ENCODE peak calls at places on chromosomes 3 and 15, in six cellular contexts. One of them, this sample, is unnamed.

GRCh38 chr3:168288511-168289268 is 193.0 kb upstream of the GOLIM4 start:
- DNase-seq in transverse colon: no peak
- DNase-seq in mesothelial cell of epicardium: no peak
- DNase-seq in astrocyte: no peak
- DNase-seq in GM23338: peak
- DNase-seq in left lung: no peak
- DNase-seq in this sample: no peak

GRCh38 chr3:98731720-98732238 is 31.4 kb upstream of the ST3GAL6 start:
- DNase-seq in transverse colon: no peak
- DNase-seq in mesothelial cell of epicardium: no peak
- DNase-seq in astrocyte: peak
- DNase-seq in GM23338: no peak
- DNase-seq in left lung: no peak
- DNase-seq in this sample: no peak

GRCh38 chr3:182969277-182969676 is 11.1 kb downstream of the DCUN1D1 start:
- DNase-seq in transverse colon: no peak
- DNase-seq in mesothelial cell of epicardium: no peak
- DNase-seq in astrocyte: peak
- DNase-seq in GM23338: no peak
- DNase-seq in left lung: no peak
- DNase-seq in this sample: no peak

GRCh38 chr3:124986153-124987143 is 51.9 kb upstream of the MUC13 start:
- DNase-seq in transverse colon: peak
- DNase-seq in mesothelial cell of epicardium: no peak
- DNase-seq in astrocyte: peak
- DNase-seq in GM23338: peak
- DNase-seq in left lung: no peak
- DNase-seq in this sample: no peak

GRCh38 chr15:88256261-88257230 is at the start of gene NTRK3:
- DNase-seq in transverse colon: no peak
- DNase-seq in mesothelial cell of epicardium: no peak
- DNase-seq in astrocyte: peak
- DNase-seq in GM23338: peak
- DNase-seq in left lung: no peak
- DNase-seq in this sample: no peak

GRCh38 chr3:127467386-127467785 is 123.1 kb downstream of the TPRA1 start:
- DNase-seq in transverse colon: no peak
- DNase-seq in mesothelial cell of epicardium: no peak
- DNase-seq in astrocyte: no peak
- DNase-seq in GM23338: peak
- DNase-seq in left lung: no peak
- DNase-seq in this sample: no peak

GRCh38 chr3:123084192-123084591 is 17.4 kb downstream of the PDIA5 start:
- DNase-seq in transverse colon: no peak
- DNase-seq in mesothelial cell of epicardium: no peak
- DNase-seq in astrocyte: no peak
- DNase-seq in GM23338: no peak
- DNase-seq in left lung: no peak
- DNase-seq in this sample: no peak

GRCh38 chr3:146550743-146551510 is 6.5 kb upstream of the PLSCR1 start:
- DNase-seq in transverse colon: peak
- DNase-seq in mesothelial cell of epicardium: no peak
- DNase-seq in astrocyte: peak
- DNase-seq in GM23338: no peak
- DNase-seq in left lung: no peak
- DNase-seq in this sample: no peak

GRCh38 chr3:189304465-189305341 is 132.9 kb downstream of the TPRG1 start:
- DNase-seq in transverse colon: peak
- DNase-seq in mesothelial cell of epicardium: peak
- DNase-seq in astrocyte: peak
- DNase-seq in GM23338: peak
- DNase-seq in left lung: peak
- DNase-seq in this sample: no peak

GRCh38 chr3:77081240-77081661 is 41.4 kb downstream of the ROBO2 start:
- DNase-seq in transverse colon: no peak
- DNase-seq in mesothelial cell of epicardium: no peak
- DNase-seq in astrocyte: peak
- DNase-seq in GM23338: no peak
- DNase-seq in left lung: no peak
- DNase-seq in this sample: no peak

GRCh38 chr3:41111011-41111410 is 88.3 kb upstream of the CTNNB1 start:
- DNase-seq in transverse colon: no peak
- DNase-seq in mesothelial cell of epicardium: no peak
- DNase-seq in astrocyte: no peak
- DNase-seq in GM23338: no peak
- DNase-seq in left lung: no peak
- DNase-seq in this sample: no peak

GRCh38 chr3:51295625-51296024 is 89.5 kb upstream of the MANF start:
- DNase-seq in transverse colon: no peak
- DNase-seq in mesothelial cell of epicardium: no peak
- DNase-seq in astrocyte: no peak
- DNase-seq in GM23338: no peak
- DNase-seq in left lung: no peak
- DNase-seq in this sample: no peak

GRCh38 chr15:101466188-101466587 is 23.3 kb downstream of the PCSK6 start:
- DNase-seq in transverse colon: no peak
- DNase-seq in mesothelial cell of epicardium: no peak
- DNase-seq in astrocyte: no peak
- DNase-seq in GM23338: no peak
- DNase-seq in left lung: no peak
- DNase-seq in this sample: no peak

GRCh38 chr15:99721896-99722295 is 11.3 kb downstream of the LYSMD4 start:
- DNase-seq in transverse colon: no peak
- DNase-seq in mesothelial cell of epicardium: no peak
- DNase-seq in astrocyte: no peak
- DNase-seq in GM23338: no peak
- DNase-seq in left lung: no peak
- DNase-seq in this sample: no peak

GRCh38 chr3:152056987-152057386 is 183.5 kb downstream of the SUCNR1 start:
- DNase-seq in transverse colon: no peak
- DNase-seq in mesothelial cell of epicardium: no peak
- DNase-seq in astrocyte: no peak
- DNase-seq in GM23338: no peak
- DNase-seq in left lung: no peak
- DNase-seq in this sample: no peak

GRCh38 chr3:42730294-42730693 is 27.7 kb upstream of the HHATL start:
- DNase-seq in transverse colon: no peak
- DNase-seq in mesothelial cell of epicardium: peak
- DNase-seq in astrocyte: no peak
- DNase-seq in GM23338: no peak
- DNase-seq in left lung: no peak
- DNase-seq in this sample: no peak

GRCh38 chr15:78790027-78790426 is 21.2 kb downstream of the ADAMTS7 start:
- DNase-seq in transverse colon: no peak
- DNase-seq in mesothelial cell of epicardium: no peak
- DNase-seq in astrocyte: no peak
- DNase-seq in GM23338: no peak
- DNase-seq in left lung: no peak
- DNase-seq in this sample: no peak

GRCh38 chr3:29612536-29612935 is 331.7 kb downstream of the RBMS3 start:
- DNase-seq in transverse colon: no peak
- DNase-seq in mesothelial cell of epicardium: no peak
- DNase-seq in astrocyte: no peak
- DNase-seq in GM23338: no peak
- DNase-seq in left lung: no peak
- DNase-seq in this sample: no peak

GRCh38 chr15:70801111-70801510 is 37.8 kb upstream of the UACA start:
- DNase-seq in transverse colon: no peak
- DNase-seq in mesothelial cell of epicardium: no peak
- DNase-seq in astrocyte: peak
- DNase-seq in GM23338: no peak
- DNase-seq in left lung: no peak
- DNase-seq in this sample: no peak

GRCh38 chr3:29353807-29354206 is 72.9 kb downstream of the RBMS3 start:
- DNase-seq in transverse colon: no peak
- DNase-seq in mesothelial cell of epicardium: no peak
- DNase-seq in astrocyte: no peak
- DNase-seq in GM23338: no peak
- DNase-seq in left lung: no peak
- DNase-seq in this sample: no peak

GRCh38 chr3:117846238-117846637 is 1136.7 kb downstream of the TUSC7 start:
- DNase-seq in transverse colon: no peak
- DNase-seq in mesothelial cell of epicardium: no peak
- DNase-seq in astrocyte: no peak
- DNase-seq in GM23338: no peak
- DNase-seq in left lung: no peak
- DNase-seq in this sample: no peak

DNA sequence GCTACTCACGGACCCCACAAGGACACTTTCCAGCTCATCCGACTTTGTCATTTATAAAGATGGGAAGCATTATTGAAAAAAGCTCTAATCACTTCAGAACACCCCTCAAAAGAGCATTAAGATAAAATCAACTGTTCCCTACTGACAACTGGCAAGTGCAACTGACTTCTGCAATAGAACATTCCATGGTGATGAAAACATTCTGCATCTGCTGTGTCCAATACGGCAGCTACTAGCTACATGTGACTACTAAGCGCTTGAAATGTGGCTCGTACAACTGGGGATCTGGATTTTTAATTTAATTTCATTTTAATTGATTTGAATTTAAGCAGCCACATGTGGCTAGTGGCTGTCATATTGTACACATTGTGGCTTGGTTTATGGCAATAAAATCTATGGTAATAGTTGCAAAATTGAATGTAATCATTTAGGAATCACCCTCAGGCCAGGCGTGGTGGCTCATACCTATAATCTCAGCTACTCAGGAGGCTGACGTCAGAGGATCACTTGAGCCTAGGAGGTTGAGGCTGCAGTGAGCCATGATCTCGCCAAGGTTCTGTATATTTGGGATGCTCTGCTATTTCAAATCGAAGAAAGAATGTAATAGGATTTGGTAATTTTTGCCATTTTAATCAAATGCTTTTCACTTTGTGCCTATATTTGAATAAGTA is 390.3 kb downstream of the GABRB3 start:
- DNase-seq in transverse colon: no peak
- DNase-seq in mesothelial cell of epicardium: no peak
- DNase-seq in astrocyte: no peak
- DNase-seq in GM23338: no peak
- DNase-seq in left lung: no peak
- DNase-seq in this sample: no peak
- TF ChIP-seq CTCF in transverse colon: no peak
- TF ChIP-seq CTCF in mesothelial cell of epicardium: no peak
- TF ChIP-seq CTCF in astrocyte: no peak
- TF ChIP-seq CTCF in GM23338: no peak
- TF ChIP-seq CTCF in left lung: no peak
- TF ChIP-seq CTCF in this sample: no peak

GRCh38 chr3:133573629-133574194 is at the start of gene CDV3:
- DNase-seq in transverse colon: no peak
- DNase-seq in mesothelial cell of epicardium: no peak
- DNase-seq in astrocyte: no peak
- DNase-seq in GM23338: peak
- DNase-seq in left lung: no peak
- DNase-seq in this sample: peak

GRCh38 chr3:133573054-133573628 is 345 bp upstream of the CDV3 start:
- DNase-seq in transverse colon: peak
- DNase-seq in mesothelial cell of epicardium: peak
- DNase-seq in astrocyte: peak
- DNase-seq in GM23338: peak
- DNase-seq in left lung: peak
- DNase-seq in this sample: peak

GRCh38 chr3:133574260-133574881 is 885 bp downstream of the CDV3 start:
- DNase-seq in transverse colon: peak
- DNase-seq in mesothelial cell of epicardium: peak
- DNase-seq in astrocyte: peak
- DNase-seq in GM23338: peak
- DNase-seq in left lung: peak
- DNase-seq in this sample: peak

GRCh38 chr3:133570937-133571320 is 2.6 kb upstream of the CDV3 start:
- DNase-seq in transverse colon: no peak
- DNase-seq in mesothelial cell of epicardium: no peak
- DNase-seq in astrocyte: peak
- DNase-seq in GM23338: no peak
- DNase-seq in left lung: no peak
- DNase-seq in this sample: no peak

GRCh38 chr3:133572158-133573053 is 1.1 kb upstream of the CDV3 start:
- DNase-seq in transverse colon: peak
- DNase-seq in mesothelial cell of epicardium: no peak
- DNase-seq in astrocyte: no peak
- DNase-seq in GM23338: peak
- DNase-seq in left lung: no peak
- DNase-seq in this sample: no peak
- TF ChIP-seq CTCF in transverse colon: no peak
- TF ChIP-seq CTCF in mesothelial cell of epicardium: no peak
- TF ChIP-seq CTCF in astrocyte: no peak
- TF ChIP-seq CTCF in GM23338: no peak
- TF ChIP-seq CTCF in left lung: no peak
- TF ChIP-seq CTCF in this sample: no peak

DNA sequence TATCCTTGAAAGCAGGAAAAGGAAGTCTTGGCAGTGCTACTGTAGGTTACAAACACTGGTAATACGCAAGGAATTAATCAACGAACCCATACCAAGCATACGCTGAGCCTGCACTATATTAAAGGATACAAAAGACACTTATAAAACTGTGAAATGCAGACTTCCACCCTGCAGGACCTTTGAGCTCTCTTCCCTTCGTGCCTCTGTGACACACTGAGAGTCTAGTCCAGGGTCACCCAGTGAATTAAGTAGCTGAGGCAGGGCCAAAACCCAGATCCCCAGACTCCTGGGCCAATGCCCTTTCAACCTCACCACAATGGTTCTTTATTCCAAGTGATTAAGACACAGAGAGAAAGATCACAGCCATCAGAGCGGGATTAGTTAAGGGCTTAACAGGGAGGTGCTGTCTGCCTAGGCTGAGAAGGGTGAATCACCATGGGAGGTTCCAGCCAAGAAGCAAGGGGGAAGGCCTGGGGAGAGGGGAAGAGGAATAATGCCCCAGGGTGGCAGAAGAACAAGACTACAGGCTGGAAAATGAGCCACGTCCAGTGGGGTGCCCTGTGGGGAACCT is 6.8 kb downstream of the ANXA2 start:
- DNase-seq in transverse colon: peak
- DNase-seq in mesothelial cell of epicardium: no peak
- DNase-seq in astrocyte: peak
- DNase-seq in GM23338: peak
- DNase-seq in left lung: no peak
- DNase-seq in this sample: no peak
- TF ChIP-seq CTCF in transverse colon: no peak
- TF ChIP-seq CTCF in mesothelial cell of epicardium: no peak
- TF ChIP-seq CTCF in astrocyte: no peak
- TF ChIP-seq CTCF in GM23338: no peak
- TF ChIP-seq CTCF in left lung: no peak
- TF ChIP-seq CTCF in this sample: no peak

GRCh38 chr3:108438542-108438941 is 71.9 kb downstream of the MYH15 start:
- DNase-seq in transverse colon: no peak
- DNase-seq in mesothelial cell of epicardium: no peak
- DNase-seq in astrocyte: no peak
- DNase-seq in GM23338: no peak
- DNase-seq in left lung: no peak
- DNase-seq in this sample: no peak

GRCh38 chr3:108441528-108441927 is 68.9 kb downstream of the MYH15 start:
- DNase-seq in transverse colon: no peak
- DNase-seq in mesothelial cell of epicardium: no peak
- DNase-seq in astrocyte: no peak
- DNase-seq in GM23338: no peak
- DNase-seq in left lung: no peak
- DNase-seq in this sample: no peak

GRCh38 chr3:108441081-108441507 is 69.3 kb downstream of the MYH15 start:
- DNase-seq in transverse colon: no peak
- DNase-seq in mesothelial cell of epicardium: no peak
- DNase-seq in astrocyte: peak
- DNase-seq in GM23338: peak
- DNase-seq in left lung: no peak
- DNase-seq in this sample: no peak

GRCh38 chr3:108433928-108434327 is 76.5 kb downstream of the MYH15 start:
- DNase-seq in transverse colon: no peak
- DNase-seq in mesothelial cell of epicardium: no peak
- DNase-seq in astrocyte: no peak
- DNase-seq in GM23338: no peak
- DNase-seq in left lung: no peak
- DNase-seq in this sample: no peak

GRCh38 chr3:108437439-108437838 is 73.0 kb downstream of the MYH15 start:
- DNase-seq in transverse colon: peak
- DNase-seq in mesothelial cell of epicardium: no peak
- DNase-seq in astrocyte: no peak
- DNase-seq in GM23338: no peak
- DNase-seq in left lung: no peak
- DNase-seq in this sample: no peak
- TF ChIP-seq CTCF in transverse colon: no peak
- TF ChIP-seq CTCF in mesothelial cell of epicardium: no peak
- TF ChIP-seq CTCF in astrocyte: no peak
- TF ChIP-seq CTCF in GM23338: no peak
- TF ChIP-seq CTCF in left lung: no peak
- TF ChIP-seq CTCF in this sample: no peak